ENCODE peak calls at places on chromosomes 2 and 18, in six cellular contexts. X, G, W, H, L and V are unnamed samples. For H3K4me1, the result is how much of the 10 kb centered on the place peaks cover.

GRCh38 chr18:59057969-59058368 is 81.7 kb upstream of the SEC11C start:
- DNase-seq in W (no peak), X (no peak), G (no peak), H (no peak), L (no peak), V (no peak)

GRCh38 chr2:229445013-229445412 is 173.9 kb upstream of the PID1 start:
- DNase-seq in L (no peak), X (peak), H (peak), G (peak), W (no peak), V (peak)

GRCh38 chr18:32440478-32440877 is 30.2 kb downstream of the GAREM1 start:
- DNase-seq in G (no peak), H (no peak), W (no peak), L (no peak), X (no peak), V (no peak)

GRCh38 chr2:235692671-235693171 is 198.9 kb downstream of the AGAP1 start:
- DNase-seq in X (no peak), H (no peak), L (no peak), W (no peak), G (no peak), V (no peak)

GRCh38 chr2:203975912-203976311 is 39.3 kb downstream of the ICOS start:
- DNase-seq in X (no peak), H (no peak), L (no peak), G (no peak), W (no peak), V (no peak)

GRCh38 chr2:45856391-45857055 is 205.0 kb downstream of the PRKCE start:
- DNase-seq in G (no peak), X (no peak), L (no peak), W (no peak), H (no peak), V (no peak)

GRCh38 chr2:152861349-152861942 is 143.0 kb downstream of the ARL6IP6 start:
- DNase-seq in G (no peak), X (peak), W (no peak), H (no peak), L (no peak), V (no peak)

GRCh38 chr2:54191361-54192130 is 64.5 kb downstream of the TSPYL6 start:
- DNase-seq in L (no peak), W (no peak), H (no peak), G (no peak), X (no peak), V (no peak)

GRCh38 chr18:69383191-69383590 is 17.5 kb upstream of the DOK6 start:
- DNase-seq in G (no peak), W (no peak), L (no peak), H (no peak), X (no peak), V (no peak)

GRCh38 chr18:23689616-23690504 is 607 bp downstream of the LAMA3 start:
- DNase-seq in W (no peak), L (no peak), G (peak), H (no peak), X (peak), V (peak)

GRCh38 chr2:71849603-71850305 is 297.9 kb downstream of the CYP26B1 start:
- DNase-seq in X (no peak), L (no peak), W (no peak), H (no peak), G (no peak), V (no peak)

GRCh38 chr18:63951302-63951705 is 2.2 kb downstream of the HMSD start:
- DNase-seq in L (no peak), G (no peak), H (no peak), W (no peak), X (no peak), V (no peak)

GRCh38 chr2:62303818-62304217 is 107.9 kb downstream of the B3GNT2 start:
- DNase-seq in W (no peak), L (no peak), H (no peak), G (no peak), X (no peak), V (no peak)
- H3K4me1 ChIP-seq in W (half or more), L (half or more), H (under half), G (under half), X (under half), V (under half)

GRCh38 chr2:237198144-237198900 is 112.6 kb downstream of the COPS8 start:
- DNase-seq in X (no peak), H (peak), W (no peak), L (no peak), G (no peak), V (no peak)
- H3K27ac ChIP-seq in X (no peak), H (peak), W (no peak), L (no peak), G (no peak), V (no peak)

GRCh38 chr2:160388464-160389263 is 104.9 kb downstream of the RBMS1 start:
- DNase-seq in G (no peak), L (peak), W (no peak), H (no peak), X (no peak), V (no peak)
- H3K4me1 ChIP-seq in G (under half), L (half or more), W (under half), H (half or more), X (under half), V (under half)

GRCh38 chr2:186558512-186559276 is 31.2 kb upstream of the ITGAV start:
- DNase-seq in W (no peak), L (no peak), G (no peak), X (no peak), H (no peak), V (no peak)

GRCh38 chr2:186559370-186559769 is 30.5 kb upstream of the ITGAV start:
- DNase-seq in L (no peak), X (no peak), W (no peak), H (no peak), G (no peak), V (no peak)

GRCh38 chr2:186551323-186552050 is 38.4 kb upstream of the ITGAV start:
- DNase-seq in W (no peak), G (no peak), H (no peak), L (no peak), X (no peak), V (no peak)

GRCh38 chr2:186554850-186555785 is 34.7 kb upstream of the ITGAV start:
- DNase-seq in H (no peak), L (no peak), W (no peak), G (no peak), X (no peak), V (no peak)

GRCh38 chr2:186554450-186554849 is 35.4 kb upstream of the ITGAV start:
- DNase-seq in L (no peak), H (no peak), W (no peak), X (no peak), G (no peak), V (no peak)
- H3K27ac ChIP-seq in L (no peak), H (no peak), W (no peak), X (no peak), G (no peak), V (no peak)

GRCh38 chr2:148549001-148549400 is 95.5 kb upstream of the EPC2 start:
- DNase-seq in W (no peak), X (no peak), L (no peak), G (no peak), H (no peak), V (no peak)
- H3K4me1 ChIP-seq in W (under half), X (under half), L (under half), G (under half), H (under half), V (under half)